ENCODE peak calls at places on chromosomes 2 and 18, in four cellular contexts. One of them, this sample, is unnamed.

GRCh38 chr2:150494234-150494913 is 6.9 kb upstream of the RND3 start:
- DNase-seq in AG10803: no peak
- DNase-seq in CD8-positive, alpha-beta memory T cell: no peak
- DNase-seq in lower leg skin: no peak
- DNase-seq in this sample: no peak

GRCh38 chr2:120594856-120595685 is 140.6 kb upstream of the GLI2 start:
- DNase-seq in AG10803: no peak
- DNase-seq in CD8-positive, alpha-beta memory T cell: no peak
- DNase-seq in lower leg skin: peak; percentile 59
- DNase-seq in this sample: no peak

GRCh38 chr2:216202602-216203250 is 93.6 kb downstream of the XRCC5 start:
- DNase-seq in AG10803: no peak
- DNase-seq in CD8-positive, alpha-beta memory T cell: no peak
- DNase-seq in lower leg skin: no peak
- DNase-seq in this sample: no peak

GRCh38 chr18:50748243-50749229 is 71.3 kb downstream of the MRO start:
- DNase-seq in AG10803: no peak
- DNase-seq in CD8-positive, alpha-beta memory T cell: no peak
- DNase-seq in lower leg skin: no peak
- DNase-seq in this sample: no peak

GRCh38 chr2:45241061-45241561 is 231.9 kb upstream of the SIX2 start:
- DNase-seq in AG10803: peak; percentile 62
- DNase-seq in CD8-positive, alpha-beta memory T cell: no peak
- DNase-seq in lower leg skin: no peak
- DNase-seq in this sample: peak; percentile 29

GRCh38 chr18:48975221-48975816 is 24.6 kb upstream of the SMAD7 start:
- DNase-seq in AG10803: no peak
- DNase-seq in CD8-positive, alpha-beta memory T cell: no peak
- DNase-seq in lower leg skin: no peak
- DNase-seq in this sample: peak; percentile 24

GRCh38 chr2:227503433-227504406 is 31.8 kb downstream of the AGFG1 start:
- DNase-seq in AG10803: peak; percentile 73
- DNase-seq in CD8-positive, alpha-beta memory T cell: no peak
- DNase-seq in lower leg skin: no peak
- DNase-seq in this sample: peak; percentile 87

GRCh38 chr2:132255714-132256113 is 94.0 kb upstream of the ANKRD30BL start:
- DNase-seq in AG10803: no peak
- DNase-seq in CD8-positive, alpha-beta memory T cell: no peak
- DNase-seq in lower leg skin: no peak
- DNase-seq in this sample: no peak

GRCh38 chr2:121184248-121184862 is 100.6 kb downstream of the TFCP2L1 start:
- DNase-seq in AG10803: no peak
- DNase-seq in CD8-positive, alpha-beta memory T cell: no peak
- DNase-seq in lower leg skin: no peak
- DNase-seq in this sample: no peak

GRCh38 chr2:1736997-1737480 is 7.3 kb downstream of the PXDN start:
- DNase-seq in AG10803: peak; percentile 72
- DNase-seq in CD8-positive, alpha-beta memory T cell: no peak
- DNase-seq in lower leg skin: no peak
- DNase-seq in this sample: peak; percentile 59

GRCh38 chr2:191845248-191845715 is 1.6 kb downstream of the CAVIN2 start:
- DNase-seq in AG10803: no peak
- DNase-seq in CD8-positive, alpha-beta memory T cell: no peak
- DNase-seq in lower leg skin: no peak
- DNase-seq in this sample: peak; percentile 42

GRCh38 chr2:70367722-70368323 is 66.0 kb upstream of the FAM136A start:
- DNase-seq in AG10803: peak; percentile 41
- DNase-seq in CD8-positive, alpha-beta memory T cell: no peak
- DNase-seq in lower leg skin: no peak
- DNase-seq in this sample: peak; percentile 8

GRCh38 chr2:9060819-9061218 is 57.3 kb upstream of the MBOAT2 start:
- DNase-seq in AG10803: peak; percentile 21
- DNase-seq in CD8-positive, alpha-beta memory T cell: no peak
- DNase-seq in lower leg skin: no peak
- DNase-seq in this sample: no peak

GRCh38 chr2:200797242-200797770 is 14.4 kb upstream of the BZW1 start:
- DNase-seq in AG10803: peak; percentile 49
- DNase-seq in CD8-positive, alpha-beta memory T cell: no peak
- DNase-seq in lower leg skin: peak; percentile 29
- DNase-seq in this sample: no peak

GRCh38 chr18:29271496-29271895 is 1094.6 kb upstream of the CDH2 start:
- DNase-seq in AG10803: peak; percentile 3
- DNase-seq in CD8-positive, alpha-beta memory T cell: no peak
- DNase-seq in lower leg skin: no peak
- DNase-seq in this sample: peak; percentile 41

GRCh38 chr18:51890762-51891161 is 449.2 kb upstream of the DCC start:
- DNase-seq in AG10803: peak; percentile 12
- DNase-seq in CD8-positive, alpha-beta memory T cell: no peak
- DNase-seq in lower leg skin: peak; percentile 14
- DNase-seq in this sample: peak; percentile 3

GRCh38 chr18:67081866-67082265 is 434.7 kb downstream of the DSEL start:
- DNase-seq in AG10803: no peak
- DNase-seq in CD8-positive, alpha-beta memory T cell: no peak
- DNase-seq in lower leg skin: no peak
- DNase-seq in this sample: no peak

GRCh38 chr2:7417845-7418244 is 500.6 kb downstream of the RNF144A start:
- DNase-seq in AG10803: no peak
- DNase-seq in CD8-positive, alpha-beta memory T cell: no peak
- DNase-seq in lower leg skin: no peak
- DNase-seq in this sample: no peak

GRCh38 chr2:151162185-151162584 is 99.5 kb downstream of the RBM43 start:
- DNase-seq in AG10803: peak; percentile 45
- DNase-seq in CD8-positive, alpha-beta memory T cell: no peak
- DNase-seq in lower leg skin: no peak
- DNase-seq in this sample: peak; percentile 75

GRCh38 chr2:65576861-65577601 is 144.6 kb upstream of the SPRED2 start:
- DNase-seq in AG10803: peak; percentile 93
- DNase-seq in CD8-positive, alpha-beta memory T cell: no peak
- DNase-seq in lower leg skin: no peak
- DNase-seq in this sample: peak; percentile 90

DNA sequence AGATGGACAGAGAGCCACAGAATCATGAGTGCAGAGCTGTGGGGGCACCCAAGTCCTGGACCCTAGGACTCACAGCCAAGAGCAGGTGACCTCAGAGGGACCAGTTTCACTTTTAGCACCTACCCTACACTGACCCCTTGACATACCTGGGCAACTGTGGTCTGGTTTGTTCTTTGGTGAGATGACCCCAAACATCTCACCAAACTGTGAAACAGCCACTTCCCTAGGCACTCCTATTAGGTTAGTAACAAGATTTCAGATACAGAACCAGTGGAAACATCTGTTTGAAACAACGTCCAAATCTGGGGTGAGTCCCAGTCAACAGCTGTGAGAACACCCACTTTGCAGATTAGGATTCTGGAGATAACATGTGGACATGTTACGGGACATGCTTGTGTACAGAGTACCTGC is 1.9 kb upstream of the ZFP36L2 start:
- DNase-seq in AG10803: no peak
- DNase-seq in CD8-positive, alpha-beta memory T cell: no peak
- DNase-seq in lower leg skin: no peak
- DNase-seq in this sample: no peak
- H3K4me3 ChIP-seq in AG10803: no peak overlapping the region
- H3K4me3 ChIP-seq in CD8-positive, alpha-beta memory T cell: peak overlapping the region; percentile 82
- H3K4me3 ChIP-seq in lower leg skin: no peak overlapping the region
- H3K4me3 ChIP-seq in this sample: peak overlapping the region; percentile 85

GRCh38 chr18:77133920-77134496 is 1.4 kb upstream of the MBP start:
- DNase-seq in AG10803: peak; percentile 38
- DNase-seq in CD8-positive, alpha-beta memory T cell: no peak
- DNase-seq in lower leg skin: peak; percentile 75
- DNase-seq in this sample: peak; percentile 48
- H3K4me3 ChIP-seq in AG10803: no peak overlapping the region
- H3K4me3 ChIP-seq in CD8-positive, alpha-beta memory T cell: no peak overlapping the region
- H3K4me3 ChIP-seq in lower leg skin: no peak overlapping the region
- H3K4me3 ChIP-seq in this sample: no peak overlapping the region

DNA sequence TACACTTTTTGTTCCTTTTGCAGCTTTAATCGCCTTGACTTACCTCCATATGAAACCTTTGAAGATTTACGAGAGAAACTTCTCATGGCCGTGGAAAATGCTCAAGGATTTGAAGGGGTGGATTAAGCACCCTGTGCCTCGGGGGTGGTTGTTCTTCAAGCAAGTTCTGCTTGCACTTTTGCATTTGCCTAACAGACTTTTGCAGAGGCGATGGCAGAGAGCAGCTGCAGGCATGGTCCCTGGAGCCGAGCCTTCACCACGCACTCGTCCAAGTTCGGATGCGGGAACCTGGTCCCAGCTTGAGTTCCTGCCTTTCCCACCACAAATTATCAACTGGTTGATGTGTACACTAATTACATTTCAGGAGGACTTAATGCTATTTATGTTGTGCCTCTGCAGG is 232.7 kb downstream of the ALPK2 start:
- DNase-seq in AG10803: no peak
- DNase-seq in CD8-positive, alpha-beta memory T cell: no peak
- DNase-seq in lower leg skin: no peak
- DNase-seq in this sample: no peak
- H3K4me3 ChIP-seq in AG10803: no peak overlapping the region
- H3K4me3 ChIP-seq in CD8-positive, alpha-beta memory T cell: no peak overlapping the region
- H3K4me3 ChIP-seq in lower leg skin: no peak overlapping the region
- H3K4me3 ChIP-seq in this sample: no peak overlapping the region

GRCh38 chr2:134411828-134412638 is 158.2 kb downstream of the MGAT5 start:
- DNase-seq in AG10803: peak; percentile 86
- DNase-seq in CD8-positive, alpha-beta memory T cell: peak; percentile 68
- DNase-seq in lower leg skin: peak; percentile 63
- DNase-seq in this sample: peak; percentile 92

GRCh38 chr2:134410831-134411231 is 157.0 kb downstream of the MGAT5 start:
- DNase-seq in AG10803: peak; percentile 39
- DNase-seq in CD8-positive, alpha-beta memory T cell: no peak
- DNase-seq in lower leg skin: no peak
- DNase-seq in this sample: peak; percentile 36

GRCh38 chr2:134410006-134410405 is 156.1 kb downstream of the MGAT5 start:
- DNase-seq in AG10803: no peak
- DNase-seq in CD8-positive, alpha-beta memory T cell: no peak
- DNase-seq in lower leg skin: no peak
- DNase-seq in this sample: no peak

GRCh38 chr2:134412639-134412999 is 158.7 kb downstream of the MGAT5 start:
- DNase-seq in AG10803: no peak
- DNase-seq in CD8-positive, alpha-beta memory T cell: no peak
- DNase-seq in lower leg skin: no peak
- DNase-seq in this sample: no peak

DNA sequence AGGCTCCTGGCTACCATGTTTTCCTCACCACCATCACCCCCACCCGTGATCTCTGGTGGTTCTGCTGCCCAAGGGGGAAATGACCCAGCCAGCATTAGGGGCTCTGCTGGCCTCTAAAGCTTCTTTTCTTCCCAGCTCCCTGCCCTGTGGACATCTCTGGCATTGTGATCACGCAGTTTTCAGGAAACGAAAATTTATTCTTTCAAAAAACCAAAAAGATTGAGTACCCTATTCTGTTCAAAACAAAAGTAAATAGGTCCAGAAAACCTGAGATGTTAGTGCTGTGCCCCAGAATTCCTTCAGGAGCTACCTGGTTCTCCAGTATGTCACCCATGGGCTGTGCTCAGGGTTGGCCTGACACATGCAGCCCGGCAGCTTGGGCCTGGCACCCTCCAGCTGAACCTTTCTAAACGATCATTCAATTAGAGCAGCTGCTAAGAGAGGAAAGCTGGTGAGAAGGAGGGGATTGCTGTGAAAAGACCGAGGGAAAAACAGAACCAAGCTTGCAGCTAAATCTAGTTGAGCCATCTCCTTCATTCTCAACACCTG is 157.5 kb downstream of the MGAT5 start:
- DNase-seq in AG10803: no peak
- DNase-seq in CD8-positive, alpha-beta memory T cell: no peak
- DNase-seq in lower leg skin: no peak
- DNase-seq in this sample: no peak
- H3K4me3 ChIP-seq in AG10803: no peak overlapping the region
- H3K4me3 ChIP-seq in CD8-positive, alpha-beta memory T cell: no peak overlapping the region
- H3K4me3 ChIP-seq in lower leg skin: no peak overlapping the region
- H3K4me3 ChIP-seq in this sample: no peak overlapping the region

GRCh38 chr2:222303828-222304736 is 5.3 kb upstream of the PAX3 start:
- DNase-seq in AG10803: no peak
- DNase-seq in CD8-positive, alpha-beta memory T cell: no peak
- DNase-seq in lower leg skin: no peak
- DNase-seq in this sample: no peak
- H3K4me3 ChIP-seq in AG10803: no peak overlapping the region
- H3K4me3 ChIP-seq in CD8-positive, alpha-beta memory T cell: no peak overlapping the region
- H3K4me3 ChIP-seq in lower leg skin: no peak overlapping the region
- H3K4me3 ChIP-seq in this sample: no peak overlapping the region

GRCh38 chr2:10834300-10834699 is 21.7 kb upstream of the PDIA6 start:
- DNase-seq in AG10803: no peak
- DNase-seq in CD8-positive, alpha-beta memory T cell: no peak
- DNase-seq in lower leg skin: no peak
- DNase-seq in this sample: no peak

GRCh38 chr2:10832228-10832936 is 19.8 kb upstream of the PDIA6 start:
- DNase-seq in AG10803: peak; percentile 72
- DNase-seq in CD8-positive, alpha-beta memory T cell: peak; percentile 72
- DNase-seq in lower leg skin: peak; percentile 54
- DNase-seq in this sample: peak; percentile 91

GRCh38 chr2:10837532-10838266 is 25.1 kb upstream of the PDIA6 start:
- DNase-seq in AG10803: no peak
- DNase-seq in CD8-positive, alpha-beta memory T cell: no peak
- DNase-seq in lower leg skin: no peak
- DNase-seq in this sample: no peak

GRCh38 chr2:10833021-10833420 is 20.4 kb upstream of the PDIA6 start:
- DNase-seq in AG10803: no peak
- DNase-seq in CD8-positive, alpha-beta memory T cell: no peak
- DNase-seq in lower leg skin: no peak
- DNase-seq in this sample: no peak

DNA sequence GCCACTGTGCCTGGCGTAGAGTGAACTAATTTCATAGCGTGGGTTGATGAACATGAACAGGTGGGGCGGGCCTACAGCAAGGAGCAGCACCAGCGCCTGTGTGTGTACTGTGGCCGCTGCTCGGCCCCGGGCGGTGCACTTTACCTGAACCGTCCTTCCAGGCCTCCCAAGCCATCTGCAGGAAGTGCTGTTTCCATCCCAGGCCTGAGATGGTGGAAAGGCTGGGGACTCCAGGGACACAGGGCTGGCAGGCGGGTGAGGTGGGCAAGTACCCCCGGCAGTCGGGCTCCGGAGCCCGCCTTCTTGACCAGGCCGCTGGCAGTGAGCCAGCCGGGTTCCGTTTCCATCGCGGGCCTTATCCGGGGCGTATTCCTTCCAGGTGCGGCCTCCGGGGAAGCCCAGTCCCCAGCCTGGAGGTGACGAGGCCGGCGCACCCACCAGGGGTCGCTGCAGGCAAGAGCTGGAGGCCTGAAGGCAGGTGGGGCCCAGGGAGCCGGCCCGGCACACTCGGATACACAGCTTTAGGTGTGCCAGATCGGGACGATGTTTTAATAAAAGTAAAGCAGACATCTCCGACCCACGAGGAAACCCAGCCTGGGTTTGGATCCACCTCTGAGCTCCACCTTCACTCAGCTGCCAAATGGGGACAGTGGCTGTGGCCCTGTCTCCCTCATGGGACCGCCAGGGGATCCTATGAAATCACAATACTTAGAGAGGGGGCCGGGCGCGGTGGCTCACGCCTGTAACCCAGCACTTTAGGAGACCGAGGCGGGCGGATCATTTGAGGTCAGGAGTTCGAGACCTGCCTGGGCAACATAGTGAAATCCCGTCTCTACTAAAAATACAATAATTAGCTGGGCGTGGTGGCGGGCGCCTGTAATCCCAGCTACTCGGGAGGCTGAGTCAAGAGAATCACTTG is 22.7 kb upstream of the PDIA6 start:
- DNase-seq in AG10803: peak; percentile 17
- DNase-seq in CD8-positive, alpha-beta memory T cell: peak; percentile 74
- DNase-seq in lower leg skin: no peak
- DNase-seq in this sample: peak; percentile 74
- H3K4me3 ChIP-seq in AG10803: no peak overlapping the region
- H3K4me3 ChIP-seq in CD8-positive, alpha-beta memory T cell: no peak overlapping the region
- H3K4me3 ChIP-seq in lower leg skin: no peak overlapping the region
- H3K4me3 ChIP-seq in this sample: no peak overlapping the region

GRCh38 chr2:55228224-55228563 is 3.9 kb downstream of the CLHC1 start:
- DNase-seq in AG10803: no peak
- DNase-seq in CD8-positive, alpha-beta memory T cell: no peak
- DNase-seq in lower leg skin: no peak
- DNase-seq in this sample: no peak
- H3K4me3 ChIP-seq in AG10803: no peak overlapping the region
- H3K4me3 ChIP-seq in CD8-positive, alpha-beta memory T cell: peak overlapping the region; percentile 15
- H3K4me3 ChIP-seq in lower leg skin: no peak overlapping the region
- H3K4me3 ChIP-seq in this sample: no peak overlapping the region

This sample was measured in foreskin fibroblast.